ENCODE peak calls at places on chromosomes 11 and 22, in four cellular contexts. One of them, this sample, is unnamed.
A peak's percentile ranks its signal among the peaks of the same experiment; 100 is the strongest.

GRCh38 chr11:29310016-29310415 is 706.8 kb downstream of the KCNA4 start:
- DNase-seq in AG10803: peak; percentile 76
- DNase-seq in Peyer's patch: no peak
- DNase-seq in HEK293T: no peak
- DNase-seq in this sample: no peak

GRCh38 chr22:21714784-21715183 is 20.8 kb downstream of the YPEL1 start:
- DNase-seq in AG10803: no peak
- DNase-seq in HEK293T: no peak
- DNase-seq in Peyer's patch: no peak
- DNase-seq in this sample: no peak

GRCh38 chr11:47510231-47510630 is 42.7 kb downstream of the CELF1 start:
- DNase-seq in AG10803: no peak
- DNase-seq in HEK293T: no peak
- DNase-seq in Peyer's patch: no peak
- DNase-seq in this sample: no peak

GRCh38 chr11:110525883-110526282 is 96.1 kb downstream of the FDX1 start:
- DNase-seq in HEK293T: no peak
- DNase-seq in AG10803: peak; percentile 73
- DNase-seq in Peyer's patch: no peak
- DNase-seq in this sample: no peak

GRCh38 chr11:60396790-60397189 is 531 bp downstream of the MS4A14 start:
- DNase-seq in AG10803: no peak
- DNase-seq in Peyer's patch: peak; percentile 44
- DNase-seq in HEK293T: no peak
- DNase-seq in this sample: peak; percentile 90

GRCh38 chr22:22155607-22156006 is 89.0 kb upstream of the VPREB1 start:
- DNase-seq in AG10803: no peak
- DNase-seq in HEK293T: no peak
- DNase-seq in Peyer's patch: no peak
- DNase-seq in this sample: no peak

GRCh38 chr22:48894804-48895250 is 932.8 kb downstream of the BRD1 start:
- DNase-seq in HEK293T: no peak
- DNase-seq in Peyer's patch: no peak
- DNase-seq in AG10803: no peak
- DNase-seq in this sample: no peak

GRCh38 chr11:10654211-10655150 is 39.1 kb downstream of the IRAG1 start:
- DNase-seq in AG10803: peak; percentile 66
- DNase-seq in HEK293T: peak; percentile 60
- DNase-seq in Peyer's patch: no peak
- DNase-seq in this sample: peak; percentile 69

GRCh38 chr11:110295487-110296225 is 758 bp downstream of the RDX start:
- DNase-seq in Peyer's patch: peak; percentile 69
- DNase-seq in HEK293T: peak; percentile 53
- DNase-seq in AG10803: peak; percentile 36
- DNase-seq in this sample: peak; percentile 48

GRCh38 chr11:65384301-65384889 is 1.9 kb upstream of the SLC25A45 start:
- DNase-seq in HEK293T: no peak
- DNase-seq in Peyer's patch: no peak
- DNase-seq in AG10803: peak; percentile 57
- DNase-seq in this sample: no peak

GRCh38 chr11:108975641-108976071 is 310.8 kb downstream of the DDX10 start:
- DNase-seq in AG10803: no peak
- DNase-seq in HEK293T: no peak
- DNase-seq in Peyer's patch: no peak
- DNase-seq in this sample: no peak

GRCh38 chr11:78615724-78616123 is 41.1 kb upstream of the NARS2 start:
- DNase-seq in AG10803: no peak
- DNase-seq in Peyer's patch: no peak
- DNase-seq in HEK293T: no peak
- DNase-seq in this sample: no peak

GRCh38 chr11:17581732-17582053 is 34.6 kb downstream of the OTOG start:
- DNase-seq in AG10803: no peak
- DNase-seq in Peyer's patch: no peak
- DNase-seq in HEK293T: no peak
- DNase-seq in this sample: no peak

GRCh38 chr11:20154381-20154780 is 5.9 kb downstream of the DBX1 start:
- DNase-seq in AG10803: peak; percentile 59
- DNase-seq in HEK293T: no peak
- DNase-seq in Peyer's patch: no peak
- DNase-seq in this sample: no peak

GRCh38 chr11:18369398-18369797 is 25.0 kb upstream of the LDHA start:
- DNase-seq in HEK293T: no peak
- DNase-seq in AG10803: no peak
- DNase-seq in Peyer's patch: no peak
- DNase-seq in this sample: no peak

GRCh38 chr11:35099278-35100018 is 39.5 kb upstream of the CD44 start:
- DNase-seq in Peyer's patch: no peak
- DNase-seq in AG10803: peak; percentile 83
- DNase-seq in HEK293T: no peak
- DNase-seq in this sample: no peak

GRCh38 chr22:21837184-21837979 is 30.1 kb downstream of the MAPK1 start:
- DNase-seq in Peyer's patch: no peak
- DNase-seq in AG10803: peak; percentile 82
- DNase-seq in HEK293T: peak; percentile 39
- DNase-seq in this sample: peak; percentile 10

GRCh38 chr11:34405079-34405858 is 33.5 kb upstream of the CAT start:
- DNase-seq in AG10803: peak; percentile 71
- DNase-seq in HEK293T: no peak
- DNase-seq in Peyer's patch: no peak
- DNase-seq in this sample: no peak

GRCh38 chr22:17085277-17086091 is 684 bp downstream of the IL17RA start:
- DNase-seq in Peyer's patch: peak; percentile 32
- DNase-seq in HEK293T: peak; percentile 38
- DNase-seq in AG10803: no peak
- DNase-seq in this sample: no peak

GRCh38 chr11:93844568-93844967 is 5.8 kb downstream of the VSTM5 start:
- DNase-seq in Peyer's patch: no peak
- DNase-seq in AG10803: no peak
- DNase-seq in HEK293T: no peak
- DNase-seq in this sample: no peak

GRCh38 chr11:34546511-34547206 is 33.1 kb upstream of the ELF5 start:
- DNase-seq in AG10803: no peak
- DNase-seq in Peyer's patch: no peak
- DNase-seq in HEK293T: no peak
- DNase-seq in this sample: no peak

GRCh38 chr11:117936973-117937372 is 7.8 kb upstream of the TMPRSS13 start:
- DNase-seq in AG10803: no peak
- DNase-seq in Peyer's patch: peak; percentile 8
- DNase-seq in HEK293T: no peak
- DNase-seq in this sample: no peak

GRCh38 chr11:14408612-14409011 is 49.6 kb upstream of the RRAS2 start:
- DNase-seq in HEK293T: no peak
- DNase-seq in AG10803: no peak
- DNase-seq in Peyer's patch: no peak
- DNase-seq in this sample: no peak

GRCh38 chr11:15367695-15368094 is 253.0 kb downstream of the INSC start:
- DNase-seq in Peyer's patch: no peak
- DNase-seq in HEK293T: no peak
- DNase-seq in AG10803: no peak
- DNase-seq in this sample: no peak

GRCh38 chr11:72553748-72554147 is 119.4 kb upstream of the CLPB start:
- DNase-seq in Peyer's patch: no peak
- DNase-seq in HEK293T: no peak
- DNase-seq in AG10803: no peak
- DNase-seq in this sample: peak; percentile 40

GRCh38 chr11:59283825-59284772 is 71.4 kb upstream of the MPEG1 start:
- DNase-seq in HEK293T: peak; percentile 45
- DNase-seq in Peyer's patch: peak; percentile 64
- DNase-seq in AG10803: peak; percentile 46
- DNase-seq in this sample: peak; percentile 75

GRCh38 chr11:12694182-12694531 is 19.9 kb downstream of the TEAD1 start:
- DNase-seq in HEK293T: no peak
- DNase-seq in Peyer's patch: no peak
- DNase-seq in AG10803: no peak
- DNase-seq in this sample: peak; percentile 33

GRCh38 chr22:43951391-43951790 is 3.9 kb upstream of the SAMM50 start:
- DNase-seq in HEK293T: no peak
- DNase-seq in AG10803: no peak
- DNase-seq in Peyer's patch: no peak
- DNase-seq in this sample: no peak

GRCh38 chr11:44351898-44352498 is 42.1 kb upstream of the ALX4 start:
- DNase-seq in AG10803: no peak
- DNase-seq in HEK293T: peak; percentile 31
- DNase-seq in Peyer's patch: no peak
- DNase-seq in this sample: peak; percentile 18

GRCh38 chr11:17972987-17973386 is 39.9 kb downstream of the SERGEF start:
- DNase-seq in AG10803: peak; percentile 92
- DNase-seq in Peyer's patch: no peak
- DNase-seq in HEK293T: peak; percentile 74
- DNase-seq in this sample: peak; percentile 16